ENCODE peak calls at places on chromosome 12, in four cellular contexts. J is mucosa of descending colon, M is fibroblast of villous mesenchyme, V is C1 segment of cervical spinal cord. D is an unnamed sample.

GRCh38 chr12:118377891-118378470 is 1.6 kb downstream of the SUDS3 start:
- DNase-seq in V (peak), M (peak), J (peak), D (peak)

GRCh38 chr12:102568151-102568815 is 87.9 kb upstream of the IGF1 start:
- DNase-seq in M (no peak), V (no peak), J (no peak), D (no peak)

GRCh38 chr12:98470469-98471082 is 44.8 kb upstream of the TMPO start:
- DNase-seq in V (no peak), M (no peak), J (no peak), D (no peak)

GRCh38 chr12:1773937-1774655 is 46.3 kb upstream of the LRTM2 start:
- DNase-seq in M (peak), V (no peak), J (no peak), D (no peak)

GRCh38 chr12:69129014-69129413 is 110.4 kb upstream of the CPSF6 start:
- DNase-seq in V (no peak), J (no peak), M (peak), D (no peak)

GRCh38 chr12:43841253-43841652 is 5.4 kb downstream of the TMEM117 start:
- DNase-seq in J (no peak), M (no peak), V (no peak), D (no peak)

GRCh38 chr12:94571556-94571955 is 78.8 kb downstream of the TMCC3 start:
- DNase-seq in J (peak), M (peak), V (no peak), D (no peak)

GRCh38 chr12:108955225-108955835 is 65.5 kb downstream of the SVOP start:
- DNase-seq in V (no peak), M (no peak), J (no peak), D (no peak)

GRCh38 chr12:41439858-41440257 is 251.7 kb downstream of the PDZRN4 start:
- DNase-seq in J (no peak), M (no peak), V (no peak), D (no peak)

GRCh38 chr12:63995512-63995911 is 151.0 kb downstream of the SRGAP1 start:
- DNase-seq in M (no peak), V (no peak), J (no peak), D (no peak)

GRCh38 chr12:129635003-129635685 is 268.7 kb downstream of the TMEM132D start:
- DNase-seq in V (no peak), J (no peak), M (no peak), D (no peak)

GRCh38 chr12:51744235-51744634 is 104.3 kb downstream of the FIGNL2 start:
- DNase-seq in V (no peak), J (no peak), M (peak), D (no peak)

GRCh38 chr12:94648578-94648977 is 1.8 kb downstream of the TMCC3 start:
- DNase-seq in V (no peak), M (peak), J (no peak), D (no peak)

GRCh38 chr12:53623526-53623925 is 2.7 kb downstream of the ATF7 start:
- DNase-seq in J (peak), M (peak), V (no peak), D (peak)

GRCh38 chr12:108126990-108127468 is 2.1 kb upstream of the WSCD2 start:
- DNase-seq in J (no peak), M (no peak), V (no peak), D (no peak)

GRCh38 chr12:15688202-15688736 is 100.9 kb downstream of the EPS8 start:
- DNase-seq in V (peak), M (no peak), J (peak), D (peak)

GRCh38 chr12:48999371-49000131 is at the start of gene DDN:
- DNase-seq in V (no peak), J (no peak), M (no peak), D (no peak)

GRCh38 chr12:54337280-54337842 is 12.4 kb downstream of the COPZ1 start:
- DNase-seq in J (no peak), V (no peak), M (peak), D (no peak)

GRCh38 chr12:82688035-82688501 is 1.4 kb downstream of the TMTC2 start:
- DNase-seq in J (peak), V (peak), M (peak), D (no peak)

GRCh38 chr12:49190317-49190716 is 1.4 kb upstream of the TUBA1A start:
- DNase-seq in M (no peak), J (no peak), V (no peak), D (no peak)

GRCh38 chr12:44317651-44318126 is 481.8 kb downstream of the TMEM117 start:
- DNase-seq in M (peak), V (no peak), J (no peak), D (no peak)

GRCh38 chr12:29971431-29971830 is 187.7 kb upstream of the TMTC1 start:
- DNase-seq in M (no peak), J (no peak), V (no peak), D (no peak)

GRCh38 chr12:32569256-32569655 is 109.8 kb upstream of the DNM1L start:
- DNase-seq in J (no peak), V (no peak), M (no peak), D (no peak)

GRCh38 chr12:4852911-4853310 is 56.8 kb upstream of the KCNA1 start:
- DNase-seq in V (no peak), J (no peak), M (no peak), D (no peak)

GRCh38 chr12:32836710-32837109 is 59.9 kb downstream of the PKP2 start:
- DNase-seq in M (no peak), V (no peak), J (no peak), D (no peak)

GRCh38 chr12:30753233-30753632 is 1.5 kb downstream of the CAPRIN2 start:
- DNase-seq in M (peak), J (no peak), V (no peak), D (no peak)

GRCh38 chr12:121283388-121283787 is 13.1 kb downstream of the CAMKK2 start:
- DNase-seq in J (no peak), V (no peak), M (no peak), D (no peak)

GRCh38 chr12:121241203-121241970 is 31.5 kb downstream of the P2RX4 start:
- DNase-seq in V (no peak), J (no peak), M (peak), D (no peak)

GRCh38 chr12:24719293-24719721 is 229.6 kb downstream of the BCAT1 start:
- DNase-seq in V (no peak), M (peak), J (no peak), D (no peak)

GRCh38 chr12:1523558-1524050 is 70.8 kb downstream of the FBXL14 start:
- DNase-seq in V (no peak), M (no peak), J (no peak), D (no peak)

GRCh38 chr12:76449572-76449971 is 101.4 kb upstream of the BBS10 start:
- DNase-seq in V (no peak), J (no peak), M (peak), D (no peak)

GRCh38 chr12:105214670-105215375 is 21.2 kb downstream of the APPL2 start:
- DNase-seq in V (no peak), J (peak), M (no peak), D (no peak)

GRCh38 chr12:46798056-46798455 is 27.7 kb downstream of the SLC38A4 start:
- DNase-seq in M (no peak), V (no peak), J (no peak), D (no peak)

GRCh38 chr12:89494411-89495231 is 30.0 kb downstream of the GALNT4 start:
- DNase-seq in V (no peak), M (peak), J (no peak), D (no peak)

GRCh38 chr12:123140675-123141614 is 9.9 kb downstream of the PITPNM2 start:
- DNase-seq in J (peak), M (no peak), V (no peak), D (no peak)

GRCh38 chr12:122097641-122098364 is 19.2 kb downstream of the MLXIP start:
- DNase-seq in J (peak), V (no peak), M (peak), D (no peak)

GRCh38 chr12:125983784-125984510 is 918.7 kb downstream of the AACS start:
- DNase-seq in M (no peak), J (no peak), V (no peak), D (no peak)

GRCh38 chr12:25653487-25654175 is 100.5 kb upstream of the LMNTD1 start:
- DNase-seq in V (peak), J (no peak), M (no peak), D (no peak)